ENCODE peak calls at places on chromosomes 6 and 20, in nine cellular contexts. Z is left ventricle myocardium inferior, Y is Panc1, X is fibroblast of lung, E is GM23338, Q is lung, T is cardiac fibroblast, D is neural crest cell, V is Caco-2. P is an unnamed sample.

GRCh38 chr6:167739721-167740475 is 86.8 kb upstream of the AFDN start:
- DNase-seq in D (no peak), X (no peak), T (no peak), Y (no peak), Z (no peak), V (no peak), E (no peak), Q (no peak), P (no peak)

GRCh38 chr20:21432911-21433310 is 35.6 kb upstream of the NKX2-4 start:
- DNase-seq in Z (no peak), T (no peak), V (no peak), X (no peak), E (no peak), Q (no peak), Y (no peak), D (no peak), P (no peak)

GRCh38 chr20:44703183-44703925 is 11.8 kb upstream of the CCN5 start:
- DNase-seq in T (no peak), Y (no peak), D (no peak), Z (no peak), V (no peak), E (no peak), Q (no peak), X (no peak), P (no peak)

GRCh38 chr6:112827793-112828192 is 480.7 kb downstream of the RFPL4B start:
- DNase-seq in Y (no peak), Z (peak; percentile 30), T (no peak), Q (no peak), E (no peak), D (no peak), V (no peak), X (no peak), P (no peak)

GRCh38 chr20:25226433-25227316 is 21.2 kb upstream of the PYGB start:
- DNase-seq in D (no peak), Q (no peak), X (no peak), Z (peak; percentile 68), T (no peak), V (no peak), E (no peak), Y (no peak), P (no peak)

GRCh38 chr6:74870403-74870802 is 335.4 kb downstream of the COL12A1 start:
- DNase-seq in E (peak; percentile 57), X (no peak), T (no peak), Y (no peak), Q (no peak), D (no peak), Z (no peak), V (peak; percentile 12), P (no peak)

GRCh38 chr20:21230686-21231085 is 72.4 kb upstream of the XRN2 start:
- DNase-seq in T (no peak), Y (no peak), D (no peak), Z (no peak), X (no peak), Q (no peak), E (no peak), V (no peak), P (no peak)

GRCh38 chr6:156686429-156686939 is 90.7 kb upstream of the ARID1B start:
- DNase-seq in X (peak; percentile 74), E (peak; percentile 78), T (peak; percentile 77), Z (no peak), Q (no peak), Y (peak; percentile 51), V (peak; percentile 55), D (no peak), P (no peak)

GRCh38 chr20:41245086-41245707 is 72.3 kb downstream of the ZHX3 start:
- DNase-seq in Z (no peak), D (no peak), T (peak; percentile 65), X (peak; percentile 52), Y (no peak), E (peak; percentile 77), V (no peak), Q (no peak), P (no peak)

GRCh38 chr20:23132930-23133559 is 46.9 kb upstream of the CD93 start:
- DNase-seq in Y (no peak), D (no peak), V (no peak), E (no peak), T (peak; percentile 37), X (no peak), Z (peak; percentile 69), Q (no peak), P (no peak)

GRCh38 chr6:7911345-7911725 is 747 bp upstream of the TXNDC5 start:
- DNase-seq in T (no peak), D (no peak), Q (no peak), X (no peak), V (peak; percentile 27), Y (no peak), Z (no peak), E (peak; percentile 25), P (no peak)

GRCh38 chr6:6656287-6656686 is 67.8 kb downstream of the LY86 start:
- DNase-seq in V (no peak), Q (no peak), Z (no peak), Y (no peak), E (no peak), X (no peak), D (no peak), T (no peak), P (no peak)

GRCh38 chr20:56205350-56205749 is 43.2 kb upstream of the MC3R start:
- DNase-seq in E (no peak), Y (no peak), T (no peak), X (no peak), Z (no peak), D (no peak), V (no peak), Q (no peak), P (no peak)

GRCh38 chr20:56202493-56203077 is 45.9 kb upstream of the MC3R start:
- DNase-seq in Y (no peak), T (peak; percentile 1), D (no peak), Q (no peak), X (peak; percentile 17), Z (no peak), E (no peak), V (peak; percentile 39), P (no peak)

GRCh38 chr20:56204206-56204605 is 44.3 kb upstream of the MC3R start:
- DNase-seq in Y (no peak), Z (no peak), Q (no peak), X (no peak), E (no peak), T (no peak), D (no peak), V (no peak), P (no peak)

GRCh38 chr20:56195946-56196345 is 52.6 kb upstream of the MC3R start:
- DNase-seq in V (no peak), Q (no peak), D (no peak), Z (no peak), E (no peak), X (no peak), T (no peak), Y (no peak), P (no peak)

DNA sequence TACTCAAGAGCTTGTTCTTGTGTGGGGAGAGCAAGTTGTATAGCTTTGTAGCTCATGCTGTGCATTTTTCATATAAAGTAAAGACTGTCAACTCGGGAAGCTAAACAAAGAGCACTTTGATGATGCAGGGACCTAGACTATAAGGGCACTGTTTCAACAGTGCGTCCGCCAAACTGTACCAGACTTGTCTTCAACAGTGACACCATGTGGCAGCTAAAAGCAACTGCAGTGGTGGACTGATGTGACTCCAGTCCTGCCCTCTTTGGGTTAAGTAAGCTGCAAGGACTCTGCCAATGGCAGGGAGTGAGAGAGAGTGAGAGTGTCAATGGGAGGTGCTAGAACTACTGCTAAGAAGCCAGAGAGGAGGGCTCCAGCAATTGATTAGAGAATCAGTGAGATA is 48.1 kb upstream of the MC3R start:
- DNase-seq in Q (no peak), Y (no peak), X (no peak), T (no peak), V (peak; percentile 30), D (no peak), Z (no peak), E (peak; percentile 1), P (no peak)
- TF ChIP-seq CTCF in Q (no peak), Y (peak; percentile 44), X (peak; percentile 25), T (peak; percentile 32), V (peak; percentile 39), D (peak; percentile 47), Z (no peak), E (peak; percentile 21), P (peak; percentile 14)

GRCh38 chr6:84048588-84048987 is 15.0 kb downstream of the MRAP2 start:
- DNase-seq in D (no peak), E (no peak), T (no peak), Q (no peak), X (no peak), Y (no peak), Z (no peak), V (no peak), P (no peak)

GRCh38 chr6:84055646-84056045 is 22.1 kb downstream of the MRAP2 start:
- DNase-seq in Z (no peak), V (no peak), E (no peak), D (no peak), X (no peak), Y (no peak), Q (no peak), T (no peak), P (no peak)

GRCh38 chr6:84052883-84053241 is 19.3 kb downstream of the MRAP2 start:
- DNase-seq in Y (no peak), Z (no peak), V (no peak), D (no peak), T (no peak), Q (no peak), E (peak; percentile 37), X (no peak), P (no peak)

GRCh38 chr6:84050408-84050807 is 16.8 kb downstream of the MRAP2 start:
- DNase-seq in Q (no peak), D (no peak), E (no peak), X (no peak), Z (no peak), V (no peak), T (no peak), Y (no peak), P (no peak)

GRCh38 chr6:84052204-84052882 is 18.8 kb downstream of the MRAP2 start:
- DNase-seq in T (peak; percentile 78), Y (no peak), Z (peak; percentile 80), Q (no peak), D (peak; percentile 27), X (peak; percentile 34), E (peak; percentile 89), V (peak; percentile 16), P (peak; percentile 36)
- TF ChIP-seq CTCF in T (no peak), Y (no peak), Z (no peak), Q (no peak), D (peak; percentile 45), X (no peak), E (no peak), V (no peak), P (no peak)

DNA sequence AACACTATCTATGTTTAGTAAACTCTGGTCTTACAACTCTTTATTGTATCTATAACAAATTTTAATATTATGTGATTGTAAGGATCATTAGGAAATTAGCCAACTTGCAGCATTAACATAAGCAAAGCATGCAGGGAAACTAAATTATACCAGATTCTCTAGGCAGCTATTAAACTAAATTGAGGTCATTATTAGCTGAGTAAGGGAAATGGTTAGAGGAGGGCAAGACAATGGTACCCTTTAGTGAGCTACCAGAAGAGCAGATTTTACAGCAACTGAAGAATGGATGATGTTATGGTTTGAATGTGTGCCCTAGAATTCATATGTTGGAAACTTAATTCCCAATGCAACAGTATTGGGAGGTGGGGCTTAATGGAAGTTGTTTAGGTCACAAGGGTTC is 79.1 kb downstream of the SMPDL3A start:
- DNase-seq in Z (no peak), D (no peak), Q (no peak), E (no peak), X (no peak), V (no peak), Y (no peak), T (no peak), P (no peak)
- TF ChIP-seq CTCF in Z (no peak), D (no peak), Q (no peak), E (no peak), X (no peak), V (no peak), Y (no peak), T (no peak), P (no peak)

GRCh38 chr6:32967151-32968091 is 973 bp upstream of the BRD2 start:
- DNase-seq in X (peak; percentile 61), E (peak; percentile 73), Q (no peak), D (no peak), T (peak; percentile 55), V (peak; percentile 64), Z (no peak), Y (no peak), P (no peak)
- TF ChIP-seq CTCF in X (peak; percentile 62), E (peak; percentile 58), Q (peak; percentile 39), D (peak; percentile 63), T (peak; percentile 55), V (peak; percentile 60), Z (peak; percentile 60), Y (peak; percentile 76), P (peak; percentile 55)